ENCODE peak calls at places on chromosome 2, in six cellular contexts. Z is aorta, H is breast epithelium, A is ascending aorta, K is left colon, V is WERI-Rb-1. Y is an unnamed sample.

GRCh38 chr2:209508255-209508654 is 84.4 kb downstream of the MAP2 start:
- DNase-seq in Z (no peak), V (no peak), A (no peak), K (no peak), H (no peak), Y (no peak)

GRCh38 chr2:205709319-205709718 is 27.0 kb downstream of the NRP2 start:
- DNase-seq in Z (no peak), H (no peak), A (no peak), K (no peak), V (no peak), Y (no peak)

GRCh38 chr2:224802407-224802806 is 86.2 kb upstream of the CCDC195 start:
- DNase-seq in A (no peak), Z (no peak), V (no peak), H (no peak), K (no peak), Y (no peak)

GRCh38 chr2:79640001-79640400 is 127.2 kb downstream of the CTNNA2 start:
- DNase-seq in H (no peak), V (no peak), A (no peak), Z (no peak), K (no peak), Y (no peak)

GRCh38 chr2:201959198-201959597 is 74.5 kb upstream of the FZD7 start:
- DNase-seq in V (no peak), H (no peak), A (no peak), K (no peak), Z (no peak), Y (peak; percentile 1)

GRCh38 chr2:41337956-41338355 is 709.9 kb upstream of the PKDCC start:
- DNase-seq in H (no peak), V (no peak), Z (no peak), K (no peak), A (no peak), Y (no peak)

GRCh38 chr2:235026137-235026536 is 74.3 kb downstream of the SH3BP4 start:
- DNase-seq in A (no peak), V (no peak), K (no peak), Z (no peak), H (no peak), Y (peak; percentile 29)

GRCh38 chr2:233301248-233301647 is 6.4 kb upstream of the SAG start:
- DNase-seq in Z (no peak), A (no peak), H (no peak), K (no peak), V (no peak), Y (no peak)

GRCh38 chr2:28082131-28082530 is 191.6 kb downstream of the BABAM2 start:
- DNase-seq in K (no peak), Z (no peak), H (no peak), V (no peak), A (no peak), Y (no peak)

GRCh38 chr2:19736191-19736831 is 165.5 kb downstream of the TTC32 start:
- DNase-seq in A (no peak), Z (no peak), K (no peak), V (no peak), H (no peak), Y (no peak)

GRCh38 chr2:47918043-47918442 is 11.7 kb upstream of the FBXO11 start:
- DNase-seq in K (no peak), V (no peak), Z (no peak), A (no peak), H (no peak), Y (no peak)

Y was measured in chondrocyte.